ENCODE peak calls at places on chromosome 20, in four cellular contexts. B is IMR-90, U is K562, F is GM12878. O is an unnamed sample.

GRCh38 chr20:24769878-24770627 is 179.0 kb upstream of the CST7 start:
- DNase-seq in U (no peak), B (no peak), F (no peak), O (no peak)

GRCh38 chr20:4813839-4814695 is 92.4 kb downstream of the PRND start:
- DNase-seq in F (peak; percentile 91), U (no peak), B (no peak), O (no peak)

GRCh38 chr20:38961530-38962043 is 557 bp upstream of the DHX35 start:
- DNase-seq in B (no peak), F (no peak), U (no peak), O (peak; percentile 17)

GRCh38 chr20:48246391-48246790 is 461.1 kb upstream of the SULF2 start:
- DNase-seq in F (no peak), B (no peak), U (no peak), O (no peak)

GRCh38 chr20:31595654-31596411 is 9.3 kb upstream of the ID1 start:
- DNase-seq in U (peak; percentile 26), B (peak; percentile 86), F (no peak), O (peak; percentile 95)

GRCh38 chr20:63431944-63432343 is 40.5 kb downstream of the KCNQ2 start:
- DNase-seq in F (no peak), B (no peak), U (peak; percentile 34), O (no peak)

GRCh38 chr20:62025832-62026563 is 39.7 kb downstream of the TAF4 start:
- DNase-seq in B (peak; percentile 74), U (peak; percentile 60), F (no peak), O (no peak)

GRCh38 chr20:42779216-42779615 is 410.5 kb downstream of the PTPRT start:
- DNase-seq in U (peak; percentile 15), B (no peak), F (no peak), O (no peak)

GRCh38 chr20:47535088-47535487 is 33.4 kb downstream of the NCOA3 start:
- DNase-seq in U (no peak), B (no peak), F (no peak), O (no peak)

GRCh38 chr20:63106765-63107448 is 100.1 kb upstream of the BHLHE23 start:
- DNase-seq in B (no peak), F (no peak), U (no peak), O (no peak)

GRCh38 chr20:61724376-61724775 is 341.3 kb downstream of the TAF4 start:
- DNase-seq in F (no peak), U (peak; percentile 31), B (no peak), O (peak; percentile 36)

GRCh38 chr20:8421981-8422380 is 289.9 kb downstream of the PLCB1 start:
- DNase-seq in B (peak; percentile 51), F (no peak), U (no peak), O (no peak)

GRCh38 chr20:57450419-57450818 is 59.2 kb downstream of the RBM38 start:
- DNase-seq in B (peak; percentile 13), F (peak; percentile 71), U (peak; percentile 39), O (no peak)

GRCh38 chr20:41905186-41905585 is 287.0 kb upstream of the CHD6 start:
- DNase-seq in U (no peak), B (no peak), F (no peak), O (no peak)

GRCh38 chr20:40540163-40540562 is 148.9 kb downstream of the MAFB start:
- DNase-seq in F (no peak), U (no peak), B (no peak), O (no peak)

GRCh38 chr20:19181552-19181951 is 30.9 kb upstream of the SLC24A3 start:
- DNase-seq in B (no peak), F (peak; percentile 24), U (no peak), O (no peak)

GRCh38 chr20:37301120-37301519 is 11.7 kb downstream of the MANBAL start:
- DNase-seq in F (no peak), B (no peak), U (no peak), O (no peak)

GRCh38 chr20:37296371-37296770 is 6.9 kb downstream of the MANBAL start:
- DNase-seq in F (no peak), B (no peak), U (no peak), O (no peak)

GRCh38 chr20:37297066-37297736 is 7.7 kb downstream of the MANBAL start:
- DNase-seq in U (no peak), B (peak; percentile 84), F (no peak), O (no peak)

GRCh38 chr20:37299718-37300529 is 10.5 kb downstream of the MANBAL start:
- DNase-seq in U (peak; percentile 46), B (peak; percentile 65), F (no peak), O (no peak)

GRCh38 chr20:37298190-37298939 is 8.9 kb downstream of the MANBAL start:
- DNase-seq in F (no peak), U (no peak), B (peak; percentile 84), O (no peak)
- H3K4me1 ChIP-seq in F (peaks cover 46% of the 10 kb centered on the region), U (peaks cover 8% of the 10 kb centered on the region), B (peaks cover 29% of the 10 kb centered on the region), O (peaks cover 75% of the 10 kb centered on the region)

GRCh38 chr20:46021361-46022359 is 7.4 kb upstream of the SLC12A5 start:
- DNase-seq in B (no peak), U (peak; percentile 95), F (no peak), O (peak; percentile 82)
- TF ChIP-seq ELK1 in B (no peak), U (no peak), F (no peak), O (no peak)

GRCh38 chr20:49916146-49917002 is 1.0 kb upstream of the SPATA2 start:
- DNase-seq in U (peak; percentile 61), F (no peak), B (peak; percentile 55), O (peak; percentile 79)
- TF ChIP-seq RAD21 in U (no peak), F (no peak), B (no peak), O (no peak)

DNA sequence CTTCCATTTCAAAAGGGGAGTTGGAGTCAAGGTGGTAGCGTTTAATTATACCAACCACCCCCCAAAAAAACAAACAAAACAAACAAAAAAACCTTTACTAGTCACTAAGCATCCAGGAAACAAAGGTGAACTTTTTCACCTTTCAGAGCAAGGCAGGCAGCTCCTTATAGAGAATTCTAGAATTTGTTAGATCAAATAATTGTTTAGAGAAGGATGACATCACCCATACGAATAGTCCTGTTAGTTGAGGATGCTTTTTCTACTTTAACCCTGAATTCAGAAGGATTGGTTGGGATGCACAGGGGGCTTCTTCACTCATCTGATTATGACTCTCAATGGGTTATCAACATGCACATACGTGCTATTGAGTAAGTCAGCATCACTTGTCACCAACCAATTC is 44.3 kb downstream of the GNAS start:
- DNase-seq in F (no peak), U (no peak), B (no peak), O (no peak)
- H3K4me1 ChIP-seq in F (peaks cover 14% of the 10 kb centered on the region), U (peaks cover 3% of the 10 kb centered on the region), B (peaks cover 21% of the 10 kb centered on the region), O (peaks cover 37% of the 10 kb centered on the region)

GRCh38 chr20:17848649-17849048 is 119.9 kb downstream of the SNX5 start:
- DNase-seq in U (no peak), F (no peak), B (no peak), O (no peak)
- TF ChIP-seq ELK1 in U (no peak), F (no peak), B (no peak), O (no peak)

GRCh38 chr20:32761417-32761830 is 761 bp upstream of the DNMT3B start:
- DNase-seq in B (no peak), U (no peak), F (no peak), O (no peak)

GRCh38 chr20:32764000-32764960 is 2.1 kb downstream of the DNMT3B start:
- DNase-seq in F (no peak), U (peak; percentile 64), B (no peak), O (no peak)

GRCh38 chr20:32762754-32763201 is 593 bp downstream of the DNMT3B start:
- DNase-seq in U (no peak), B (no peak), F (no peak), O (no peak)

GRCh38 chr20:32761831-32762753 is at the start of gene DNMT3B:
- DNase-seq in U (peak; percentile 99), B (peak; percentile 73), F (no peak), O (peak; percentile 84)

GRCh38 chr20:32763202-32763999 is 1.2 kb downstream of the DNMT3B start:
- DNase-seq in F (no peak), B (no peak), U (peak; percentile 66), O (no peak)
- TF ChIP-seq RAD21 in F (no peak), B (no peak), U (no peak), O (no peak)

GRCh38 chr20:20229595-20229994 is 138.3 kb upstream of the INSM1 start:
- DNase-seq in B (no peak), U (no peak), F (no peak), O (no peak)
- H3K4me1 ChIP-seq in B (no peaks in the 10 kb centered on the region), U (peaks cover 5% of the 10 kb centered on the region), F (no peaks in the 10 kb centered on the region), O (no peaks in the 10 kb centered on the region)